ENCODE peak calls at places on chromosomes 11 and 22, in nine cellular contexts. One of them, this sample, is unnamed.

GRCh38 chr11:2325719-2326118 is 23.9 kb downstream of the TSPAN32 start:
- DNase-seq in tibial nerve: no peak
- DNase-seq in ovary: no peak
- DNase-seq in GM23248: peak; percentile 73
- DNase-seq in CD4-positive, alpha-beta memory T cell: no peak
- DNase-seq in pancreas: no peak
- DNase-seq in IMR-90: peak; percentile 35
- DNase-seq in effector memory CD4-positive, alpha-beta T cell: no peak
- DNase-seq in left ventricle myocardium inferior: peak; percentile 50
- DNase-seq in this sample: no peak

GRCh38 chr22:37892566-37893338 is 13.3 kb upstream of the MICALL1 start:
- DNase-seq in GM23248: no peak
- DNase-seq in CD4-positive, alpha-beta memory T cell: no peak
- DNase-seq in tibial nerve: no peak
- DNase-seq in left ventricle myocardium inferior: peak; percentile 75
- DNase-seq in effector memory CD4-positive, alpha-beta T cell: no peak
- DNase-seq in IMR-90: no peak
- DNase-seq in pancreas: no peak
- DNase-seq in ovary: peak; percentile 55
- DNase-seq in this sample: no peak

GRCh38 chr11:123183391-123184099 is 11.5 kb downstream of the CLMP start:
- DNase-seq in tibial nerve: no peak
- DNase-seq in left ventricle myocardium inferior: no peak
- DNase-seq in IMR-90: no peak
- DNase-seq in pancreas: no peak
- DNase-seq in ovary: no peak
- DNase-seq in GM23248: peak; percentile 86
- DNase-seq in CD4-positive, alpha-beta memory T cell: no peak
- DNase-seq in effector memory CD4-positive, alpha-beta T cell: no peak
- DNase-seq in this sample: no peak

GRCh38 chr11:70834984-70835560 is 417.3 kb downstream of the SHANK2 start:
- DNase-seq in tibial nerve: no peak
- DNase-seq in GM23248: no peak
- DNase-seq in left ventricle myocardium inferior: no peak
- DNase-seq in effector memory CD4-positive, alpha-beta T cell: no peak
- DNase-seq in IMR-90: no peak
- DNase-seq in pancreas: no peak
- DNase-seq in CD4-positive, alpha-beta memory T cell: no peak
- DNase-seq in ovary: no peak
- DNase-seq in this sample: no peak

GRCh38 chr11:88320149-88320559 is 17.4 kb downstream of the CTSC start:
- DNase-seq in CD4-positive, alpha-beta memory T cell: no peak
- DNase-seq in left ventricle myocardium inferior: no peak
- DNase-seq in tibial nerve: no peak
- DNase-seq in GM23248: peak; percentile 76
- DNase-seq in ovary: no peak
- DNase-seq in pancreas: no peak
- DNase-seq in IMR-90: peak; percentile 76
- DNase-seq in effector memory CD4-positive, alpha-beta T cell: no peak
- DNase-seq in this sample: no peak

GRCh38 chr11:25733777-25734176 is 598.2 kb upstream of the ANO3 start:
- DNase-seq in effector memory CD4-positive, alpha-beta T cell: no peak
- DNase-seq in tibial nerve: no peak
- DNase-seq in ovary: no peak
- DNase-seq in IMR-90: no peak
- DNase-seq in left ventricle myocardium inferior: no peak
- DNase-seq in pancreas: no peak
- DNase-seq in CD4-positive, alpha-beta memory T cell: no peak
- DNase-seq in GM23248: peak; percentile 3
- DNase-seq in this sample: no peak

GRCh38 chr22:38218661-38219331 is 17.0 kb downstream of the MAFF start:
- DNase-seq in ovary: peak; percentile 85
- DNase-seq in IMR-90: peak; percentile 97
- DNase-seq in tibial nerve: peak; percentile 69
- DNase-seq in CD4-positive, alpha-beta memory T cell: peak; percentile 70
- DNase-seq in effector memory CD4-positive, alpha-beta T cell: peak; percentile 64
- DNase-seq in left ventricle myocardium inferior: peak; percentile 70
- DNase-seq in GM23248: peak; percentile 94
- DNase-seq in pancreas: peak; percentile 80
- DNase-seq in this sample: peak; percentile 97

GRCh38 chr11:95593101-95593500 is 196.5 kb downstream of the FAM76B start:
- DNase-seq in CD4-positive, alpha-beta memory T cell: no peak
- DNase-seq in GM23248: peak; percentile 40
- DNase-seq in effector memory CD4-positive, alpha-beta T cell: no peak
- DNase-seq in tibial nerve: no peak
- DNase-seq in ovary: no peak
- DNase-seq in left ventricle myocardium inferior: no peak
- DNase-seq in IMR-90: peak; percentile 40
- DNase-seq in pancreas: no peak
- DNase-seq in this sample: no peak

GRCh38 chr11:126992065-126992803 is 8.3 kb downstream of the KIRREL3 start:
- DNase-seq in IMR-90: peak; percentile 98
- DNase-seq in CD4-positive, alpha-beta memory T cell: no peak
- DNase-seq in left ventricle myocardium inferior: no peak
- DNase-seq in pancreas: no peak
- DNase-seq in tibial nerve: no peak
- DNase-seq in ovary: no peak
- DNase-seq in GM23248: peak; percentile 99
- DNase-seq in effector memory CD4-positive, alpha-beta T cell: no peak
- DNase-seq in this sample: peak; percentile 81

GRCh38 chr11:44226472-44226871 is 83.5 kb downstream of the ALX4 start:
- DNase-seq in CD4-positive, alpha-beta memory T cell: no peak
- DNase-seq in pancreas: no peak
- DNase-seq in GM23248: no peak
- DNase-seq in tibial nerve: no peak
- DNase-seq in IMR-90: no peak
- DNase-seq in left ventricle myocardium inferior: no peak
- DNase-seq in effector memory CD4-positive, alpha-beta T cell: no peak
- DNase-seq in ovary: no peak
- DNase-seq in this sample: no peak

GRCh38 chr11:43504316-43504950 is 145.7 kb downstream of the TTC17 start:
- DNase-seq in GM23248: peak; percentile 60
- DNase-seq in left ventricle myocardium inferior: no peak
- DNase-seq in ovary: peak; percentile 44
- DNase-seq in IMR-90: peak; percentile 13
- DNase-seq in tibial nerve: no peak
- DNase-seq in effector memory CD4-positive, alpha-beta T cell: no peak
- DNase-seq in CD4-positive, alpha-beta memory T cell: no peak
- DNase-seq in pancreas: no peak
- DNase-seq in this sample: no peak

GRCh38 chr11:111815489-111815888 is 49.3 kb upstream of the PPP2R1B start:
- DNase-seq in IMR-90: peak; percentile 23
- DNase-seq in effector memory CD4-positive, alpha-beta T cell: no peak
- DNase-seq in GM23248: no peak
- DNase-seq in tibial nerve: no peak
- DNase-seq in CD4-positive, alpha-beta memory T cell: no peak
- DNase-seq in pancreas: no peak
- DNase-seq in left ventricle myocardium inferior: no peak
- DNase-seq in ovary: no peak
- DNase-seq in this sample: no peak

GRCh38 chr11:112805658-112806057 is 155.6 kb upstream of the NCAM1 start:
- DNase-seq in tibial nerve: no peak
- DNase-seq in CD4-positive, alpha-beta memory T cell: no peak
- DNase-seq in left ventricle myocardium inferior: peak; percentile 43
- DNase-seq in IMR-90: no peak
- DNase-seq in pancreas: no peak
- DNase-seq in ovary: no peak
- DNase-seq in GM23248: no peak
- DNase-seq in effector memory CD4-positive, alpha-beta T cell: no peak
- DNase-seq in this sample: no peak

GRCh38 chr22:30922151-30922611 is 46.4 kb downstream of the MORC2 start:
- DNase-seq in IMR-90: peak; percentile 27
- DNase-seq in GM23248: peak; percentile 69
- DNase-seq in tibial nerve: no peak
- DNase-seq in CD4-positive, alpha-beta memory T cell: peak; percentile 82
- DNase-seq in effector memory CD4-positive, alpha-beta T cell: peak; percentile 78
- DNase-seq in ovary: peak; percentile 72
- DNase-seq in pancreas: peak; percentile 80
- DNase-seq in left ventricle myocardium inferior: peak; percentile 69
- DNase-seq in this sample: no peak

GRCh38 chr11:12043959-12044772 is 35.7 kb upstream of the DKK3 start:
- DNase-seq in IMR-90: peak; percentile 100
- DNase-seq in GM23248: peak; percentile 94
- DNase-seq in pancreas: peak; percentile 76
- DNase-seq in CD4-positive, alpha-beta memory T cell: peak; percentile 50
- DNase-seq in effector memory CD4-positive, alpha-beta T cell: peak; percentile 46
- DNase-seq in ovary: peak; percentile 86
- DNase-seq in tibial nerve: peak; percentile 76
- DNase-seq in left ventricle myocardium inferior: peak; percentile 72
- DNase-seq in this sample: peak; percentile 96

GRCh38 chr11:75495749-75496641 is 29.7 kb downstream of the GDPD5 start:
- DNase-seq in tibial nerve: no peak
- DNase-seq in IMR-90: no peak
- DNase-seq in effector memory CD4-positive, alpha-beta T cell: no peak
- DNase-seq in left ventricle myocardium inferior: no peak
- DNase-seq in CD4-positive, alpha-beta memory T cell: no peak
- DNase-seq in ovary: no peak
- DNase-seq in GM23248: no peak
- DNase-seq in pancreas: no peak
- DNase-seq in this sample: no peak

GRCh38 chr11:68748061-68748460 is 3.3 kb downstream of the TESMIN start:
- DNase-seq in pancreas: no peak
- DNase-seq in CD4-positive, alpha-beta memory T cell: no peak
- DNase-seq in GM23248: no peak
- DNase-seq in tibial nerve: no peak
- DNase-seq in left ventricle myocardium inferior: no peak
- DNase-seq in ovary: no peak
- DNase-seq in effector memory CD4-positive, alpha-beta T cell: no peak
- DNase-seq in IMR-90: no peak
- DNase-seq in this sample: no peak

GRCh38 chr11:47256374-47256773 is 1.4 kb upstream of the NR1H3 start:
- DNase-seq in effector memory CD4-positive, alpha-beta T cell: no peak
- DNase-seq in ovary: no peak
- DNase-seq in tibial nerve: no peak
- DNase-seq in CD4-positive, alpha-beta memory T cell: no peak
- DNase-seq in IMR-90: no peak
- DNase-seq in pancreas: no peak
- DNase-seq in left ventricle myocardium inferior: no peak
- DNase-seq in GM23248: no peak
- DNase-seq in this sample: no peak
- H3K27ac ChIP-seq in effector memory CD4-positive, alpha-beta T cell: no peak overlapping the region
- H3K27ac ChIP-seq in ovary: no peak overlapping the region
- H3K27ac ChIP-seq in tibial nerve: peak overlapping the region; percentile 91
- H3K27ac ChIP-seq in CD4-positive, alpha-beta memory T cell: no peak overlapping the region
- H3K27ac ChIP-seq in IMR-90: no peak overlapping the region
- H3K27ac ChIP-seq in pancreas: no peak overlapping the region
- H3K27ac ChIP-seq in left ventricle myocardium inferior: peak overlapping the region; percentile 85
- H3K27ac ChIP-seq in GM23248: no peak overlapping the region
- H3K27ac ChIP-seq in this sample: no peak overlapping the region

DNA sequence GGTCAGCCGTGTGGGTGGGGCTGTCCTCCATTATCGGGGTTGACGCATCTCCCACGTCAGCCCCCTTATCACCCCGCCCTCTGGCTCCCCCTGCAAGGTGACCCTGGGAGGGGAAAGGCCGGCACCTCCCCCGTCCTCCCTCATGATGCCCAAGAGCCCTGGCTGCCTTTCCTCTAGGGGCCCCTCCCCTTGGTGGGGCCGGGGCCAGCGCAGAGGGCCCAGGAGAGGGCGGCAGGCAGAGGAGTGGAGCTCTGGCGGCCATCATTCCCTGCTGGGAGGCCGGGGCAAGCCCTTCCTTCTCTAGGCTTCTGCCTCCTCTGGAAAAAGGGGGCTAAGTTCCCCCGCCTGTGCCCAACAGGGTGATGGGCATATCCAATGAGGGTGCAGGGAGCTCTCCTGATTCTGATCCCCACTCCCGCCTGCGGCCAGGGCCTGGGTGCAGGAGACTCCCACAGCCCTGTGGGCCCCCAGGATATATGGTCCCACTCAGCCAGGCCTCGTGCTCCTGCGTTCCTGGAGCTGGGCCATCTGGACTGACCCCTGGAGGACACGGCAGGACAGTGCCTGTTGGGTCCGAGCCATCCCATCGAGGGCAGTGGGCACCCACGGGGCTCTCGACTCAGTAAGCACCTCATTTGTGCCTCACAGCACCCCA is 12.3 kb downstream of the MYRF start:
- DNase-seq in effector memory CD4-positive, alpha-beta T cell: no peak
- DNase-seq in left ventricle myocardium inferior: no peak
- DNase-seq in GM23248: no peak
- DNase-seq in CD4-positive, alpha-beta memory T cell: no peak
- DNase-seq in IMR-90: no peak
- DNase-seq in ovary: peak; percentile 74
- DNase-seq in pancreas: no peak
- DNase-seq in tibial nerve: no peak
- DNase-seq in this sample: no peak
- H3K4me1 ChIP-seq in effector memory CD4-positive, alpha-beta T cell: no peaks in the 10 kb centered on the region
- H3K4me1 ChIP-seq in left ventricle myocardium inferior: peaks cover 6% of the 10 kb centered on the region
- H3K4me1 ChIP-seq in GM23248: no peaks in the 10 kb centered on the region
- H3K4me1 ChIP-seq in CD4-positive, alpha-beta memory T cell: no peaks in the 10 kb centered on the region
- H3K4me1 ChIP-seq in IMR-90: peaks cover 7% of the 10 kb centered on the region
- H3K4me1 ChIP-seq in ovary: peaks cover 3% of the 10 kb centered on the region
- H3K4me1 ChIP-seq in pancreas: peaks cover 26% of the 10 kb centered on the region
- H3K4me1 ChIP-seq in tibial nerve: peaks cover 14% of the 10 kb centered on the region
- H3K4me1 ChIP-seq in this sample: peaks cover 25% of the 10 kb centered on the region

DNA sequence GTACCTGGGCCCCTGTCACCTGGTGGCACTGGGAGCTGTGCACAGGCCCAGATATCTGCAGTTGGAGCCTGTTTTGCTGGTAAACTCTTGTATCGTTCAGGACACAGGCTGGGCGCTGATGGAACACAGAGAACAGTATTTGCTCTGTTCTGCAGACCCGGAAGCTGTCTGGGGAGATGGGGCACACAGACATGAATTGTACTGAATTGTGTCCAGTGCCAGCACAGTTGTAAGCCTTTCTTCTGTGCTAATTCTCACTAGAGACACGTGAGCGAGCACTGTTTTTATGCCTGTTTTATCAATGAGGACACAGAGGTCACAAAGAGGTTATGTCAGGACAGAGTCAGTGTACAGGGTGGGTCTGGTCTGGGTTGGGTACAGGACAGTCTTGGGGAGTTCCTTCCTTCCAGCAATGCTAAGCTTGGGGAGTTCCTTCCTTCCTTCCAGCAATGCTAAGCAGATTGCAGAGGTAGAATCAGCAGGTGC is 24.4 kb upstream of the ACR start:
- DNase-seq in CD4-positive, alpha-beta memory T cell: no peak
- DNase-seq in ovary: no peak
- DNase-seq in GM23248: no peak
- DNase-seq in left ventricle myocardium inferior: peak; percentile 15
- DNase-seq in pancreas: peak; percentile 26
- DNase-seq in IMR-90: no peak
- DNase-seq in tibial nerve: no peak
- DNase-seq in effector memory CD4-positive, alpha-beta T cell: no peak
- DNase-seq in this sample: no peak
- H3K27ac ChIP-seq in CD4-positive, alpha-beta memory T cell: no peak overlapping the region
- H3K27ac ChIP-seq in ovary: no peak overlapping the region
- H3K27ac ChIP-seq in GM23248: no peak overlapping the region
- H3K27ac ChIP-seq in left ventricle myocardium inferior: peak overlapping the region; percentile 76
- H3K27ac ChIP-seq in pancreas: no peak overlapping the region
- H3K27ac ChIP-seq in IMR-90: no peak overlapping the region
- H3K27ac ChIP-seq in tibial nerve: peak overlapping the region; percentile 72
- H3K27ac ChIP-seq in effector memory CD4-positive, alpha-beta T cell: no peak overlapping the region
- H3K27ac ChIP-seq in this sample: no peak overlapping the region

DNA sequence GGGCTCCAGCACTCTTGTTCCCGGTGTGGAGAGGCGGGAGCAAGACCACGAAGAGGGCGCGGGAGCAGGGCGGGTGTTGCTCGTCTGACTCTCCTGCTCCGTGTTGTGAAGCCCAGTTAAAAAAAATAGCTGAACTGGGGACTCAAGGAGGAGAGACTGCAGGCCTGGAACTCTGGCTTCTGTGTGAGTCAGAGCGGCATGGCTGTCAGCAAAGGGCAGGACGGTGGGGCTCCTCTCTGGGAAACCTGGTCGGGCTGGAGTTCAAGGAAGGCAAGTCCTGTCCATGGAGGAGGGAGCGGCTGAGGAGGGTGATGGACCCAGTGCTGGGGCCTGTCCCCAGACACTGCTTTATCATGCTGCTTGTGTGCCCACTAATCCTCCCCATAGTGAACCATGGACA is 152.3 kb downstream of the FEZ1 start:
- DNase-seq in effector memory CD4-positive, alpha-beta T cell: no peak
- DNase-seq in CD4-positive, alpha-beta memory T cell: no peak
- DNase-seq in pancreas: no peak
- DNase-seq in tibial nerve: no peak
- DNase-seq in left ventricle myocardium inferior: no peak
- DNase-seq in IMR-90: peak; percentile 49
- DNase-seq in ovary: peak; percentile 43
- DNase-seq in GM23248: peak; percentile 39
- DNase-seq in this sample: no peak
- H3K4me1 ChIP-seq in effector memory CD4-positive, alpha-beta T cell: no peaks in the 10 kb centered on the region
- H3K4me1 ChIP-seq in CD4-positive, alpha-beta memory T cell: no peaks in the 10 kb centered on the region
- H3K4me1 ChIP-seq in pancreas: peaks cover 4% of the 10 kb centered on the region
- H3K4me1 ChIP-seq in tibial nerve: peaks cover 82% of the 10 kb centered on the region
- H3K4me1 ChIP-seq in left ventricle myocardium inferior: peaks cover 33% of the 10 kb centered on the region
- H3K4me1 ChIP-seq in IMR-90: peaks cover 2% of the 10 kb centered on the region
- H3K4me1 ChIP-seq in ovary: peaks cover 15% of the 10 kb centered on the region
- H3K4me1 ChIP-seq in GM23248: peaks cover 7% of the 10 kb centered on the region
- H3K4me1 ChIP-seq in this sample: no peaks in the 10 kb centered on the region

This sample was measured in SJSA1.